ENCODE peak calls at places on chromosome 1, in eight cellular contexts. V, X, K, U, R, Q, J and N are unnamed samples.

GRCh38 chr1:28796321-28797213 is 15.4 kb upstream of the OPRD1 start:
- DNase-seq in X (no peak), J (no peak), U (no peak), K (no peak), V (no peak), R (no peak), Q (no peak), N (no peak)

GRCh38 chr1:212853658-212854057 is 4.4 kb upstream of the FLVCR1 start:
- DNase-seq in V (no peak), J (peak; percentile 7), R (no peak), Q (no peak), U (no peak), K (no peak), X (no peak), N (no peak)

GRCh38 chr1:209688746-209689234 is 13.6 kb downstream of the G0S2 start:
- DNase-seq in V (no peak), J (peak; percentile 84), U (no peak), K (no peak), R (no peak), X (no peak), Q (no peak), N (no peak)

GRCh38 chr1:75908717-75909152 is 23.5 kb downstream of the ASB17 start:
- DNase-seq in K (no peak), J (peak; percentile 69), V (no peak), U (no peak), R (peak; percentile 29), Q (no peak), X (no peak), N (no peak)

GRCh38 chr1:224894915-224895314 is 34.6 kb upstream of the DNAH14 start:
- DNase-seq in V (no peak), K (no peak), Q (no peak), U (no peak), J (peak; percentile 65), X (no peak), R (peak; percentile 6), N (no peak)

GRCh38 chr1:77371396-77371795 is 89.6 kb downstream of the AK5 start:
- DNase-seq in R (no peak), Q (no peak), K (no peak), U (no peak), X (no peak), J (no peak), V (no peak), N (no peak)

GRCh38 chr1:107326823-107327445 is 186.1 kb downstream of the NTNG1 start:
- DNase-seq in Q (no peak), K (no peak), V (no peak), X (no peak), U (no peak), J (no peak), R (no peak), N (no peak)

GRCh38 chr1:179043907-179044306 is 18.2 kb downstream of the FAM20B start:
- DNase-seq in Q (no peak), U (no peak), J (no peak), K (no peak), V (no peak), X (no peak), R (no peak), N (no peak)

GRCh38 chr1:181061891-181062777 is 26.4 kb upstream of the IER5 start:
- DNase-seq in R (no peak), U (peak; percentile 67), J (no peak), Q (peak; percentile 34), X (no peak), K (peak; percentile 82), V (no peak), N (peak; percentile 19)

GRCh38 chr1:198269352-198269940 is 112.6 kb downstream of the NEK7 start:
- DNase-seq in J (peak; percentile 25), R (no peak), K (no peak), X (no peak), Q (no peak), V (no peak), U (no peak), N (no peak)

GRCh38 chr1:218164111-218164929 is 120.8 kb upstream of the RRP15 start:
- DNase-seq in R (peak; percentile 76), Q (peak; percentile 11), U (peak; percentile 52), K (peak; percentile 82), J (peak; percentile 93), X (no peak), V (no peak), N (no peak)

GRCh38 chr1:203148579-203148978 is 21.1 kb downstream of the ADORA1 start:
- DNase-seq in J (no peak), R (no peak), V (no peak), X (no peak), Q (no peak), K (no peak), U (no peak), N (no peak)

GRCh38 chr1:2322065-2322571 is 69.2 kb downstream of the MORN1 start:
- DNase-seq in K (peak; percentile 84), Q (no peak), J (no peak), R (no peak), X (peak; percentile 56), V (peak; percentile 82), U (peak; percentile 94), N (no peak)

GRCh38 chr1:224205438-224205840 is 22.4 kb downstream of the DEGS1 start:
- DNase-seq in J (peak; percentile 86), U (no peak), R (peak; percentile 40), X (no peak), Q (peak; percentile 41), K (no peak), V (no peak), N (no peak)

GRCh38 chr1:95207223-95207935 is 26.6 kb upstream of the RWDD3 start:
- DNase-seq in J (no peak), U (no peak), Q (no peak), K (no peak), R (peak; percentile 35), V (no peak), X (no peak), N (no peak)

GRCh38 chr1:21622466-21623315 is 46.5 kb downstream of the RAP1GAP start:
- DNase-seq in Q (peak; percentile 30), V (no peak), U (no peak), X (no peak), R (peak; percentile 94), K (peak; percentile 89), J (peak; percentile 63), N (peak; percentile 28)

GRCh38 chr1:53656062-53656915 is 82.7 kb downstream of the GLIS1 start:
- DNase-seq in Q (no peak), J (no peak), X (no peak), K (no peak), U (peak; percentile 21), R (peak; percentile 44), V (no peak), N (no peak)

GRCh38 chr1:169586395-169587255 is at the start of gene F5:
- DNase-seq in Q (peak; percentile 92), U (peak; percentile 76), K (peak; percentile 92), V (peak; percentile 41), J (peak; percentile 84), R (peak; percentile 58), X (peak; percentile 71), N (peak; percentile 53)

GRCh38 chr1:210792703-210793102 is 341.2 kb downstream of the KCNH1 start:
- DNase-seq in Q (no peak), V (no peak), R (no peak), X (no peak), K (no peak), J (peak; percentile 68), U (no peak), N (no peak)
- H3K27ac ChIP-seq in Q (no peak overlapping the region), V (no peak overlapping the region), R (no peak overlapping the region), X (no peak overlapping the region), K (no peak overlapping the region), J (no peak overlapping the region), U (no peak overlapping the region), N (no peak overlapping the region)

DNA sequence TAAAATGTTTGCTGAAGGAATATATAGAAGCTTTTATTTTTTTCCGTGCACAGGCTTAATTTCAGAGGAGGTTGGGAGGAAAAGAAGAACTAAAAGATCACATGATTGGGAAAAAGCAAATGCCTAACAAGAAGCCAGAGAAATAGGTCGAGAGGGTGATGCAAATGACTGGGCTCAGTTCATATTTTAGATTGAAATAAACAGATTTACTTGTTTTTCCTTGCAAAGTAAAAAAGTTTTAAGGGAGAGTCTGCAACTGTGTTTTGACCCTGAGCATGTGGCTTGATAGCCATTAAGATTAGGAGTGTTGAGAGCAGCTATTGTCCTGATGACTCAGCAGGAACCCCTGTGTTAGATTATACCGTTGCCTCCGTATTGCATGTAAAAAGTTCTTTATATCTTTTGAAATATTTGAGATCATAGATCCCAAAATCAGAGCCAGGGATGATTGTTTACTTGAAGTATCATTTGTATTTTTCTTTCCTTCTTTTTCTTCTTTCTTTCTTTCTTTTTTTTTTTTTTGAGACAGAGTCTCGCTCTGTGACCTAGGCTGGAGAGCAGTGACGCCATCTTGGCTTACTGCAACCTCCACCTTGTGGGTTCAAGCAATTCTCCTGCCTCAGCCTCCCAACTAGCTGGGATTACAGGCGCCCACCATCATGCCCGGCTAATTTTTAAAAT is 20.2 kb downstream of the CLIC4 start:
- DNase-seq in U (no peak), J (no peak), R (peak; percentile 36), K (no peak), X (no peak), V (no peak), Q (no peak), N (no peak)
- H3K27ac ChIP-seq in U (no peak overlapping the region), J (no peak overlapping the region), R (peak overlapping the region; percentile 43), K (peak overlapping the region; percentile 24), X (no peak overlapping the region), V (peak overlapping the region; percentile 64), Q (no peak overlapping the region), N (no peak overlapping the region)

GRCh38 chr1:244365821-244366220 is 85.9 kb downstream of the ADSS2 start:
- DNase-seq in U (no peak), X (no peak), V (no peak), J (no peak), R (no peak), K (no peak), Q (no peak), N (no peak)

GRCh38 chr1:244369256-244370057 is 82.3 kb downstream of the ADSS2 start:
- DNase-seq in Q (no peak), J (no peak), X (no peak), V (no peak), K (no peak), U (no peak), R (no peak), N (no peak)

GRCh38 chr1:244370060-244370637 is 81.6 kb downstream of the ADSS2 start:
- DNase-seq in U (no peak), J (no peak), Q (no peak), X (no peak), R (no peak), K (no peak), V (no peak), N (no peak)

GRCh38 chr1:244367399-244368114 is 84.2 kb downstream of the ADSS2 start:
- DNase-seq in K (no peak), J (no peak), R (no peak), Q (no peak), V (no peak), X (no peak), U (no peak), N (no peak)

DNA sequence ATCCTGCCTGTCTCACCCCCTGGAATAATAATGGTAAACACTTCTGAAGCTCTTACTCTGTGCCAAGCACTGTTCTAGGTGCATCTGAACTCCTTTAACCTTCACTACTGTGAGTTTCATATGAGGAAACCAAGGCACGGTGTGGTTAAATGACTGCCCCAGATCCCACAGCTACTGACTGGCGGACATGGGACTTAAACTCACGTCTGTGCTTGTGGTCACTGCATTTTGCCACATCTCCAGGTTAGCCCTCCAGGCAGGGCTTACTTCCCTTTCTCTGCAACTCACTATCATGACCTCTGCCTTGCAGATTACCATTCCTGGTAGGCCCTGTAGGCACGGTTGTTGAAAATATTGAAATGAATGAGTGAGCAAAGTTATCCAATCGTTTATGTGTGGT is 83.4 kb downstream of the ADSS2 start:
- DNase-seq in Q (no peak), V (no peak), J (no peak), R (no peak), X (no peak), K (no peak), U (no peak), N (no peak)
- H3K27ac ChIP-seq in Q (no peak overlapping the region), V (no peak overlapping the region), J (no peak overlapping the region), R (no peak overlapping the region), X (no peak overlapping the region), K (no peak overlapping the region), U (no peak overlapping the region), N (no peak overlapping the region)

GRCh38 chr1:72891976-72892375 is 609.6 kb upstream of the NEGR1 start:
- DNase-seq in R (no peak), V (no peak), X (no peak), K (no peak), Q (no peak), J (no peak), U (no peak), N (no peak)
- H3K27ac ChIP-seq in R (no peak overlapping the region), V (no peak overlapping the region), X (no peak overlapping the region), K (no peak overlapping the region), Q (no peak overlapping the region), J (peak overlapping the region; percentile 40), U (no peak overlapping the region), N (no peak overlapping the region)